ENCODE peak calls at places on chromosomes 16 and 17, in five cellular contexts. M is neuronal stem cell, Z is pancreas, E is A549, I is ovary. G is an unnamed sample.
A peak's percentile ranks its signal among the peaks of the same experiment; 100 is the strongest.

GRCh38 chr17:37358098-37358829 is 17.5 kb upstream of the C17orf78 start:
- DNase-seq in M (peak; percentile 90), Z (peak; percentile 39), E (peak; percentile 64), I (peak; percentile 52), G (peak; percentile 91)

GRCh38 chr17:73323622-73324455 is 12.0 kb upstream of the CDC42EP4 start:
- DNase-seq in M (no peak), Z (no peak), E (no peak), I (peak; percentile 65), G (no peak)

GRCh38 chr16:58652741-58653140 is 23.1 kb upstream of the CNOT1 start:
- DNase-seq in M (peak; percentile 12), Z (no peak), E (peak; percentile 35), I (no peak), G (peak; percentile 68)

GRCh38 chr16:82603784-82604411 is 22.9 kb upstream of the CDH13 start:
- DNase-seq in M (peak; percentile 29), Z (peak; percentile 32), E (peak; percentile 18), I (no peak), G (peak; percentile 65)

GRCh38 chr17:13568746-13569739 is 32.7 kb downstream of the HS3ST3A1 start:
- DNase-seq in M (no peak), Z (no peak), E (no peak), I (no peak), G (no peak)

GRCh38 chr16:75653926-75654325 is 6.4 kb downstream of the TERF2IP start:
- DNase-seq in M (no peak), Z (no peak), E (no peak), I (no peak), G (no peak)

GRCh38 chr17:17118399-17118798 is 76.1 kb downstream of the MPRIP start:
- DNase-seq in M (no peak), Z (no peak), E (no peak), I (no peak), G (no peak)

GRCh38 chr17:2102931-2103398 is 48.1 kb downstream of the HIC1 start:
- DNase-seq in M (no peak), Z (no peak), E (no peak), I (no peak), G (no peak)

GRCh38 chr17:7732981-7733557 is 15.5 kb downstream of the DNAH2 start:
- DNase-seq in M (no peak), Z (no peak), E (no peak), I (no peak), G (no peak)

GRCh38 chr16:63787014-63787413 is 1334.8 kb downstream of the CDH11 start:
- DNase-seq in M (no peak), Z (no peak), E (peak; percentile 6), I (no peak), G (no peak)

GRCh38 chr17:13833921-13834320 is 232.2 kb upstream of the HS3ST3A1 start:
- DNase-seq in M (no peak), Z (no peak), E (no peak), I (no peak), G (no peak)

GRCh38 chr16:3580686-3581085 is 3.5 kb upstream of the NLRC3 start:
- DNase-seq in M (no peak), Z (no peak), E (no peak), I (no peak), G (peak; percentile 39)

GRCh38 chr16:70508752-70509151 is 14.6 kb downstream of the COG4 start:
- DNase-seq in M (no peak), Z (no peak), E (no peak), I (no peak), G (no peak)

GRCh38 chr16:49703494-49703893 is 152.4 kb downstream of the ZNF423 start:
- DNase-seq in M (no peak), Z (no peak), E (no peak), I (no peak), G (peak; percentile 46)

GRCh38 chr17:37729905-37730304 is 15.0 kb downstream of the HNF1B start:
- DNase-seq in M (peak; percentile 75), Z (no peak), E (no peak), I (no peak), G (peak; percentile 26)

GRCh38 chr16:23587726-23588125 is 8.4 kb downstream of the NDUFAB1 start:
- DNase-seq in M (no peak), Z (no peak), E (no peak), I (no peak), G (no peak)

GRCh38 chr17:44766409-44767038 is 7.7 kb downstream of the ADAM11 start:
- DNase-seq in M (no peak), Z (no peak), E (no peak), I (no peak), G (no peak)

GRCh38 chr16:30921748-30922419 is 1.5 kb upstream of the FBXL19 start:
- DNase-seq in M (peak; percentile 94), Z (peak; percentile 93), E (peak; percentile 83), I (peak; percentile 93), G (peak; percentile 89)

GRCh38 chr16:85057212-85057889 is 29.8 kb downstream of the KIAA0513 start:
- DNase-seq in M (no peak), Z (peak; percentile 30), E (peak; percentile 33), I (no peak), G (no peak)

GRCh38 chr16:12543700-12544476 is 259.8 kb downstream of the CPPED1 start:
- DNase-seq in M (no peak), Z (no peak), E (no peak), I (no peak), G (peak; percentile 39)

GRCh38 chr17:77503916-77504651 is 363.3 kb downstream of the SEC14L1 start:
- DNase-seq in M (no peak), Z (no peak), E (no peak), I (no peak), G (no peak)

GRCh38 chr17:48556534-48557401 is 11.9 kb upstream of the HOXB2 start:
- DNase-seq in M (no peak), Z (no peak), E (no peak), I (no peak), G (no peak)

GRCh38 chr17:48553837-48554236 is 8.9 kb upstream of the HOXB2 start:
- DNase-seq in M (no peak), Z (no peak), E (no peak), I (no peak), G (no peak)

GRCh38 chr17:48554412-48555090 is 9.6 kb upstream of the HOXB2 start:
- DNase-seq in M (no peak), Z (no peak), E (peak; percentile 57), I (no peak), G (no peak)

GRCh38 chr17:48555616-48556533 is 11.0 kb upstream of the HOXB2 start:
- DNase-seq in M (no peak), Z (no peak), E (peak; percentile 62), I (no peak), G (peak; percentile 70)

DNA sequence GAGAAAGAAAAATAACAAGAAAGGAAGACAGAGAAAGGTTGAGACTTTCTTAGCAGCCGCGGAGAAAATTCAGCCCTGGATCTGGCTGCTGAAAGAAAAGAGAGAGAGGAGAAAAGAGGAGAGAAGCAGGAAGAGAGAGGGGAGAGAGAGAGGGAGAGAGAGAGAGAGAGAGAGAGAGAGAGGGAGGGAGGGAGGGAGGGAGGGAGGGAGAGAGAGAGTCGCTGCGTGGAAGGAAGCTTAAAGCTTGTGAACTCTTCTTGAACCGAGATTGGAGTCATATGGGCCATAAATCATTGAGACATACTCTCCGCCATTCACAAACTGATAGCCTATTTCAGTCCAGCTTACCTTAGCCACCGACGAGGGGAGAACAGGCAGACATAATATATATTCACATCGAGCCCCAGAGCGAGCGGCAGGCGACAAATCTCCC is 10.3 kb upstream of the HOXB2 start:
- DNase-seq in M (no peak), Z (no peak), E (peak; percentile 93), I (no peak), G (peak; percentile 32)
- H3K4me1 ChIP-seq in M (no peaks in the 10 kb centered on the region), Z (no peaks in the 10 kb centered on the region), E (peaks cover 31% of the 10 kb centered on the region), I (no peaks in the 10 kb centered on the region), G (peaks cover 16% of the 10 kb centered on the region)

GRCh38 chr16:81543571-81543970 is 99.0 kb downstream of the CMIP start:
- DNase-seq in M (no peak), Z (no peak), E (no peak), I (no peak), G (no peak)
- H3K9me3 ChIP-seq in M (no peaks in the 10 kb centered on the region), Z (no peaks in the 10 kb centered on the region), E (no peaks in the 10 kb centered on the region), I (no peaks in the 10 kb centered on the region), G (no peaks in the 10 kb centered on the region)

GRCh38 chr16:18069683-18070082 is 266.9 kb downstream of the NPIPA8 start:
- DNase-seq in M (no peak), Z (no peak), E (no peak), I (no peak), G (no peak)

GRCh38 chr16:18072161-18072560 is 264.4 kb downstream of the NPIPA8 start:
- DNase-seq in M (no peak), Z (no peak), E (no peak), I (no peak), G (no peak)

GRCh38 chr16:18062713-18063112 is 273.8 kb downstream of the NPIPA8 start:
- DNase-seq in M (no peak), Z (no peak), E (no peak), I (no peak), G (no peak)

DNA sequence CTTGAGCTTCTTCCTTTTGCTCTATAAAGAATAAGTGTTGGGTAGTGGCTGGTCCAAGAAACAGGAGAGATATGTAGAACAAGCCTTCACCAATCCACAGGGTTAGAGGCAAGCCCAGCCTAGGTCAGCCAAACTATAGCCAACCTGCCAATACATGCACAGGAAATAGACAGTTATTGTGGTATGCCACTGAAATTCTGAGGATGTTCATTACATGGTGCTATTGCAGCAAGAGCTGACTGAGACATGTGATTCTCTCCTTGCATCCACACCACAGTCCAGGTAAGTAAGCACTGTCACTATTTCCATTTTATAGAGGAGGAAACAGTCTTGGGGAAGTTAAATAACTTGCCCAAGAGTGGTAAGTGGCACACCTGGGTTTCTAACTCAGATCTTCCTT is 268.1 kb downstream of the NPIPA8 start:
- DNase-seq in M (no peak), Z (no peak), E (no peak), I (no peak), G (no peak)
- H3K4me3 ChIP-seq in M (no peak overlapping the region), Z (no peak overlapping the region), E (no peak overlapping the region), I (no peak overlapping the region), G (no peak overlapping the region)

GRCh38 chr17:81049973-81050551 is 15.1 kb downstream of the BAIAP2 start:
- DNase-seq in M (no peak), Z (peak; percentile 53), E (peak; percentile 41), I (no peak), G (no peak)

GRCh38 chr17:81050645-81051625 is 16.0 kb downstream of the BAIAP2 start:
- DNase-seq in M (no peak), Z (no peak), E (no peak), I (no peak), G (no peak)

GRCh38 chr17:81054308-81054707 is 19.4 kb downstream of the BAIAP2 start:
- DNase-seq in M (no peak), Z (no peak), E (no peak), I (no peak), G (no peak)

GRCh38 chr17:81053043-81053970 is 18.4 kb downstream of the BAIAP2 start:
- DNase-seq in M (no peak), Z (no peak), E (no peak), I (no peak), G (no peak)

DNA sequence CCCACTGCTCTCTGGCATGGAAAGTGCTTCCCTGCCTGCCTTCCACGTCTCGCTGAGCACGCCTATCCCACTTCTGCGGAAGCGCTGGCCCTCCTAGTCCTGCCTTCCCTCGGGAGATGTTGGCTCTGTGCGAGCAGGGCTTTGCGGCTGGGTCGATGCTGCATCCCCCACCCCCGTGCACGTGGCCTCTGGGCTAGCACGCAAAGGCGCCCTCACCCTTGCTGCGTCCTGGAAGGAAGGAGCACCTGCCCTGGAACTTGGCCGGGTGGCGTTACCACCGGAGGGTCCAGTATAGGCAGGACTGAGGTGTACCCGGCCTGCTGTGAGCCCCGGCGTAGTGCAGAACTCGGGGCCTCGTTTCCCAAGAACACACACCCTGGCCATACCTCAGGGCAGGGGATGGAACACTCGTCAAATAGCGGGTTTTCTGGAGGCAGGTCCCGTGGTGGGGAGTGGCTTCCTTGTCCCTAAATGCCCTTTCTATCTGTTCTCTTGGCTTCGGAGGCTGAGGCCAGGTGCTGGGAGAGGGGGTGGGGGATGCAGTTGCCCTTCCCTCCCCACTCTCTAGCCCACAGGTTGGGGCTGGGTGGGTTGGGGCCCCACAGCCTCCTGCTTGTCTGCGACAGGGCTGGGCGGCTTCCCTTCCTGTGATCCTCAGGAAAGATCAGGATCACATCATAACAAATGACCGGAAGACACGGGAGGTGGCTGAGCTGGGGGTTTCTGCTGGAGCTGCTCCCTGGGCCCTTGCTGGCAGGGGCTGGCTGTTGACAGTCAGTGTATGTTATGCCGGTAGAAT is 17.4 kb downstream of the BAIAP2 start:
- DNase-seq in M (no peak), Z (no peak), E (no peak), I (no peak), G (no peak)
- H3K4me1 ChIP-seq in M (peaks cover 20% of the 10 kb centered on the region), Z (no peaks in the 10 kb centered on the region), E (peaks cover 10% of the 10 kb centered on the region), I (no peaks in the 10 kb centered on the region), G (peaks cover 7% of the 10 kb centered on the region)